ENCODE peak calls at places on chromosomes 6 and 20, in eight cellular contexts. K, M, N, H, J, D, R and O are unnamed samples.

GRCh38 chr6:40349566-40350192 is 237.5 kb downstream of the LRFN2 start:
- DNase-seq in K (no peak), H (no peak), N (no peak), J (no peak), R (no peak), D (no peak), M (no peak), O (no peak)

GRCh38 chr6:113754291-113754690 is 102.9 kb upstream of the MARCKS start:
- DNase-seq in H (no peak), M (no peak), K (no peak), D (no peak), N (no peak), R (no peak), J (no peak), O (no peak)

GRCh38 chr20:8853805-8854338 is 215.0 kb upstream of the PLCB4 start:
- DNase-seq in J (peak), R (peak), M (no peak), K (no peak), H (peak), N (no peak), D (peak), O (no peak)

GRCh38 chr20:62641749-62642665 is at the start of gene SLCO4A1:
- DNase-seq in D (peak), H (peak), N (peak), M (no peak), J (peak), K (peak), R (no peak), O (peak)

GRCh38 chr6:144331610-144332009 is 46.5 kb downstream of the UTRN start:
- DNase-seq in D (no peak), K (no peak), J (no peak), H (no peak), M (no peak), R (peak), N (no peak), O (no peak)

GRCh38 chr6:107032051-107032450 is 4.1 kb downstream of the MTRES1 start:
- DNase-seq in H (no peak), R (no peak), D (no peak), J (no peak), N (no peak), M (no peak), K (no peak), O (no peak)

GRCh38 chr6:113433506-113433991 is 423.6 kb upstream of the MARCKS start:
- DNase-seq in H (peak), R (peak), M (no peak), N (no peak), D (no peak), K (no peak), J (peak), O (no peak)

GRCh38 chr6:23282243-23283021 is 713.1 kb downstream of the HDGFL1 start:
- DNase-seq in K (no peak), H (peak), D (no peak), M (no peak), J (peak), R (no peak), N (no peak), O (no peak)

GRCh38 chr6:41578714-41579610 is 32.8 kb downstream of the FOXP4 start:
- DNase-seq in M (no peak), N (no peak), R (peak), J (no peak), K (no peak), H (no peak), D (no peak), O (no peak)

GRCh38 chr20:5001174-5002076 is at the start of gene SLC23A2:
- DNase-seq in K (peak), N (peak), H (peak), M (no peak), J (peak), R (no peak), D (peak), O (no peak)

GRCh38 chr6:143984670-143985069 is 23.4 kb downstream of the PLAGL1 start:
- DNase-seq in H (no peak), K (no peak), N (no peak), R (no peak), D (no peak), J (no peak), M (no peak), O (no peak)

GRCh38 chr6:13407709-13408695 is 79.4 kb downstream of the GFOD1 start:
- DNase-seq in M (no peak), H (no peak), K (no peak), N (no peak), D (peak), J (peak), R (peak), O (no peak)

GRCh38 chr6:157045831-157046454 is 268.8 kb downstream of the ARID1B start:
- DNase-seq in D (peak), N (no peak), H (peak), K (no peak), M (no peak), R (peak), J (peak), O (no peak)

GRCh38 chr6:27139753-27140522 is 107.6 kb upstream of the PRSS16 start:
- DNase-seq in H (peak), R (no peak), N (no peak), M (no peak), D (no peak), J (no peak), K (no peak), O (no peak)

GRCh38 chr20:1357921-1358671 is 29.2 kb upstream of the SDCBP2 start:
- DNase-seq in H (no peak), K (peak), R (no peak), D (no peak), N (no peak), M (no peak), J (no peak), O (no peak)

GRCh38 chr6:129661478-129662405 is 48.2 kb downstream of the ARHGAP18 start:
- DNase-seq in H (no peak), K (no peak), J (no peak), R (no peak), M (no peak), N (no peak), D (peak), O (peak)

GRCh38 chr20:24837721-24838456 is 111.2 kb upstream of the CST7 start:
- DNase-seq in N (no peak), D (no peak), M (no peak), J (no peak), R (peak), K (no peak), H (no peak), O (no peak)

GRCh38 chr6:165599596-165600487 is 63.2 kb downstream of the PDE10A start:
- DNase-seq in M (no peak), K (no peak), D (peak), R (no peak), H (no peak), N (no peak), J (no peak), O (no peak)

GRCh38 chr6:83824831-83825230 is 28.3 kb upstream of the RIPPLY2 start:
- DNase-seq in N (no peak), D (no peak), M (no peak), K (no peak), J (no peak), H (no peak), R (no peak), O (no peak)

GRCh38 chr6:117446851-117447250 is 21.1 kb upstream of the ROS1 start:
- DNase-seq in D (no peak), R (no peak), H (no peak), M (no peak), J (no peak), N (no peak), K (no peak), O (no peak)

GRCh38 chr20:61436674-61437279 is 184.7 kb downstream of the CDH4 start:
- DNase-seq in J (peak), D (peak), R (peak), H (no peak), N (no peak), K (no peak), M (no peak), O (peak)

GRCh38 chr20:48164566-48165400 is 379.5 kb upstream of the SULF2 start:
- DNase-seq in H (no peak), N (no peak), J (no peak), K (no peak), M (no peak), D (no peak), R (no peak), O (no peak)

GRCh38 chr20:17624070-17624469 is 54.2 kb downstream of the DSTN start:
- DNase-seq in M (no peak), R (no peak), K (no peak), D (no peak), H (no peak), N (no peak), J (no peak), O (no peak)

GRCh38 chr6:12029979-12030737 is 18.0 kb downstream of the HIVEP1 start:
- DNase-seq in R (no peak), N (no peak), J (no peak), D (no peak), H (no peak), K (no peak), M (no peak), O (no peak)

GRCh38 chr20:25061103-25061799 is 3.3 kb upstream of the ACSS1 start:
- DNase-seq in R (no peak), M (no peak), H (peak), D (no peak), N (no peak), K (no peak), J (no peak), O (no peak)

GRCh38 chr6:21628162-21628561 is 34.6 kb downstream of the SOX4 start:
- DNase-seq in N (no peak), D (no peak), J (no peak), M (no peak), R (no peak), H (no peak), K (no peak), O (no peak)